ENCODE peak calls at places on chromosomes 12 and 14, in eight cellular contexts. L is anterior cingulate cortex, R is tibial artery, H is breast epithelium, V is WTC11, N is NCI-H2081, I is psoas muscle, E is fibroblast of pulmonary artery. M is an unnamed sample.

GRCh38 chr14:96088911-96089310 is 49.7 kb downstream of the C14orf132 start:
- DNase-seq in L (no peak), R (peak), H (no peak), V (no peak), N (no peak), I (no peak), E (no peak), M (no peak)

GRCh38 chr12:60235261-60235660 is 639.4 kb downstream of the SLC16A7 start:
- DNase-seq in L (no peak), R (no peak), H (no peak), V (no peak), N (no peak), I (no peak), E (no peak), M (no peak)

GRCh38 chr14:95341115-95341514 is 21.4 kb upstream of the CLMN start:
- DNase-seq in L (no peak), R (no peak), H (no peak), V (no peak), N (no peak), I (no peak), E (no peak), M (no peak)

GRCh38 chr12:106976013-106976658 is 10.8 kb downstream of the MTERF2 start:
- DNase-seq in L (no peak), R (no peak), H (no peak), V (no peak), N (no peak), I (no peak), E (peak), M (peak)

GRCh38 chr14:33393155-33393894 is 454.6 kb downstream of the NPAS3 start:
- DNase-seq in L (no peak), R (no peak), H (no peak), V (no peak), N (no peak), I (no peak), E (peak), M (no peak)

GRCh38 chr12:85057370-85057963 is 21.3 kb downstream of the LRRIQ1 start:
- DNase-seq in L (no peak), R (no peak), H (no peak), V (peak), N (peak), I (no peak), E (peak), M (peak)

GRCh38 chr12:124032265-124032886 is 59.4 kb downstream of the ZNF664 start:
- DNase-seq in L (no peak), R (no peak), H (peak), V (peak), N (peak), I (no peak), E (peak), M (peak)

GRCh38 chr14:21868442-21869046 is 194.9 kb upstream of the OR4E1 start:
- DNase-seq in L (no peak), R (no peak), H (no peak), V (peak), N (peak), I (no peak), E (peak), M (peak)

GRCh38 chr14:53062856-53063255 is 90.3 kb downstream of the DDHD1 start:
- DNase-seq in L (no peak), R (no peak), H (no peak), V (no peak), N (no peak), I (no peak), E (peak), M (peak)

GRCh38 chr14:96083667-96084320 is 44.6 kb downstream of the C14orf132 start:
- DNase-seq in L (no peak), R (peak), H (peak), V (no peak), N (peak), I (no peak), E (no peak), M (no peak)

GRCh38 chr12:116693259-116694227 is 44.3 kb downstream of the SPRING1 start:
- DNase-seq in L (no peak), R (no peak), H (no peak), V (no peak), N (peak), I (no peak), E (no peak), M (no peak)

GRCh38 chr14:20656274-20656673 is 14.8 kb upstream of the OR6S1 start:
- DNase-seq in L (no peak), R (no peak), H (no peak), V (no peak), N (no peak), I (no peak), E (no peak), M (no peak)

GRCh38 chr14:44339256-44339655 is 167.8 kb downstream of the FSCB start:
- DNase-seq in L (no peak), R (no peak), H (no peak), V (no peak), N (no peak), I (no peak), E (peak), M (no peak)

GRCh38 chr12:32921397-32921796 is 24.8 kb upstream of the PKP2 start:
- DNase-seq in L (no peak), R (no peak), H (no peak), V (no peak), N (no peak), I (no peak), E (peak), M (peak)

GRCh38 chr12:48865141-48865440 is 579 bp downstream of the RND1 start:
- DNase-seq in L (no peak), R (no peak), H (no peak), V (peak), N (no peak), I (no peak), E (no peak), M (no peak)

GRCh38 chr14:75044322-75044721 is 6.9 kb downstream of the MLH3 start:
- DNase-seq in L (no peak), R (no peak), H (no peak), V (no peak), N (no peak), I (no peak), E (peak), M (peak)